ENCODE peak calls at places on chromosomes 1 and 21, in eight cellular contexts. W, C, V, N, I, T, B and A are unnamed samples.

GRCh38 chr1:184424171-184424570 is 37.3 kb downstream of the C1orf21 start:
- DNase-seq in V (no peak), I (no peak), B (no peak), W (no peak), N (no peak), T (peak), C (no peak), A (no peak)

GRCh38 chr1:103208844-103209243 is 100.5 kb upstream of the COL11A1 start:
- DNase-seq in V (no peak), B (no peak), T (no peak), W (no peak), C (no peak), I (no peak), N (no peak), A (no peak)

GRCh38 chr21:37232274-37233018 is 34.7 kb downstream of the VPS26C start:
- DNase-seq in C (no peak), N (no peak), I (no peak), B (no peak), W (no peak), V (no peak), T (no peak), A (no peak)

GRCh38 chr1:94069649-94070285 is 51.2 kb downstream of the ABCA4 start:
- DNase-seq in I (no peak), B (no peak), W (no peak), V (no peak), T (no peak), N (no peak), C (no peak), A (no peak)

GRCh38 chr1:172135076-172135672 is 285.3 kb upstream of the C1orf105 start:
- DNase-seq in I (peak), N (no peak), T (no peak), V (no peak), B (no peak), C (no peak), W (no peak), A (peak)

GRCh38 chr1:205172729-205173366 is 38.7 kb downstream of the DSTYK start:
- DNase-seq in I (no peak), T (peak), W (no peak), N (no peak), V (no peak), B (peak), C (no peak), A (no peak)

GRCh38 chr1:245156736-245157505 is 2.1 kb downstream of the KIF26B start:
- DNase-seq in B (peak), T (peak), V (no peak), I (no peak), N (peak), C (no peak), W (no peak), A (peak)

GRCh38 chr1:204258213-204259115 is 44.7 kb upstream of the GOLT1A start:
- DNase-seq in T (peak), B (peak), W (peak), C (no peak), V (no peak), N (peak), I (no peak), A (peak)

GRCh38 chr1:226764533-226764932 is 25.5 kb upstream of the ITPKB start:
- DNase-seq in C (no peak), V (no peak), T (no peak), N (no peak), I (no peak), W (no peak), B (no peak), A (no peak)

GRCh38 chr1:43445618-43446387 is 7.9 kb downstream of the HYI start:
- DNase-seq in T (no peak), B (no peak), N (no peak), C (no peak), W (no peak), I (no peak), V (peak), A (no peak)

GRCh38 chr1:169708633-169709032 is 2.8 kb downstream of the SELL start:
- DNase-seq in C (no peak), V (no peak), B (no peak), I (no peak), T (no peak), W (no peak), N (no peak), A (no peak)

GRCh38 chr1:99648107-99648506 is 2.2 kb downstream of the PALMD start:
- DNase-seq in C (no peak), B (no peak), V (peak), W (no peak), T (peak), N (no peak), I (no peak), A (peak)

GRCh38 chr1:90834354-90835171 is 117.5 kb upstream of the BARHL2 start:
- DNase-seq in I (no peak), N (no peak), T (no peak), W (no peak), V (no peak), B (peak), C (no peak), A (peak)

GRCh38 chr1:101178688-101179491 is 57.9 kb upstream of the S1PR1 start:
- DNase-seq in W (no peak), T (no peak), B (no peak), C (no peak), V (no peak), I (no peak), N (no peak), A (no peak)

GRCh38 chr21:45448810-45449657 is 44.1 kb downstream of the COL18A1 start:
- DNase-seq in W (no peak), N (no peak), T (no peak), C (no peak), B (no peak), V (peak), I (peak), A (peak)